ENCODE peak calls at places on chromosomes 4 and X, in ten cellular contexts. One of them, this sample, is unnamed.

GRCh38 chr4:151955721-151956340 is 195.0 kb upstream of the GATB start:
- DNase-seq in cardiac fibroblast: no peak
- DNase-seq in naive thymus-derived CD8-positive, alpha-beta T cell: no peak
- DNase-seq in NCI-H510A treated with DMSO at 0.1 percent for 48 hours: no peak
- DNase-seq in GM13977: no peak
- DNase-seq in stimulated activated CD4-positive, alpha-beta T cell treated with anti-CD3 and anti-CD28 coated beads, Interleukin-1b, Interleukin-23, amount 100 ng/mL, for 1 hour: no peak
- DNase-seq in AG04450: peak; percentile 8
- DNase-seq in activated gamma-delta T cell treated with Interleukin-2 at 50 U/mL for 16 hours: no peak
- DNase-seq in HEK293T: no peak
- DNase-seq in T-helper 9 cell: no peak
- DNase-seq in this sample: no peak

GRCh38 chr4:80017125-80017854 is 55.7 kb downstream of the ANTXR2 start:
- DNase-seq in cardiac fibroblast: peak; percentile 72
- DNase-seq in naive thymus-derived CD8-positive, alpha-beta T cell: no peak
- DNase-seq in NCI-H510A treated with DMSO at 0.1 percent for 48 hours: no peak
- DNase-seq in GM13977: no peak
- DNase-seq in stimulated activated CD4-positive, alpha-beta T cell treated with anti-CD3 and anti-CD28 coated beads, Interleukin-1b, Interleukin-23, amount 100 ng/mL, for 1 hour: no peak
- DNase-seq in AG04450: peak; percentile 64
- DNase-seq in activated gamma-delta T cell treated with Interleukin-2 at 50 U/mL for 16 hours: no peak
- DNase-seq in HEK293T: no peak
- DNase-seq in T-helper 9 cell: no peak
- DNase-seq in this sample: peak; percentile 63

GRCh38 chr4:114249561-114250356 is 270.3 kb upstream of the ARSJ start:
- DNase-seq in cardiac fibroblast: no peak
- DNase-seq in naive thymus-derived CD8-positive, alpha-beta T cell: no peak
- DNase-seq in NCI-H510A treated with DMSO at 0.1 percent for 48 hours: no peak
- DNase-seq in GM13977: no peak
- DNase-seq in stimulated activated CD4-positive, alpha-beta T cell treated with anti-CD3 and anti-CD28 coated beads, Interleukin-1b, Interleukin-23, amount 100 ng/mL, for 1 hour: no peak
- DNase-seq in AG04450: no peak
- DNase-seq in activated gamma-delta T cell treated with Interleukin-2 at 50 U/mL for 16 hours: no peak
- DNase-seq in HEK293T: no peak
- DNase-seq in T-helper 9 cell: no peak
- DNase-seq in this sample: no peak

GRCh38 chr4:19386786-19387185 is 864.9 kb upstream of the SLIT2 start:
- DNase-seq in cardiac fibroblast: no peak
- DNase-seq in naive thymus-derived CD8-positive, alpha-beta T cell: no peak
- DNase-seq in NCI-H510A treated with DMSO at 0.1 percent for 48 hours: no peak
- DNase-seq in GM13977: no peak
- DNase-seq in stimulated activated CD4-positive, alpha-beta T cell treated with anti-CD3 and anti-CD28 coated beads, Interleukin-1b, Interleukin-23, amount 100 ng/mL, for 1 hour: no peak
- DNase-seq in AG04450: no peak
- DNase-seq in activated gamma-delta T cell treated with Interleukin-2 at 50 U/mL for 16 hours: no peak
- DNase-seq in HEK293T: no peak
- DNase-seq in T-helper 9 cell: no peak
- DNase-seq in this sample: no peak

GRCh38 chr4:94870151-94870550 is 112.4 kb downstream of the BMPR1B start:
- DNase-seq in cardiac fibroblast: no peak
- DNase-seq in naive thymus-derived CD8-positive, alpha-beta T cell: no peak
- DNase-seq in NCI-H510A treated with DMSO at 0.1 percent for 48 hours: no peak
- DNase-seq in GM13977: no peak
- DNase-seq in stimulated activated CD4-positive, alpha-beta T cell treated with anti-CD3 and anti-CD28 coated beads, Interleukin-1b, Interleukin-23, amount 100 ng/mL, for 1 hour: no peak
- DNase-seq in AG04450: no peak
- DNase-seq in activated gamma-delta T cell treated with Interleukin-2 at 50 U/mL for 16 hours: no peak
- DNase-seq in HEK293T: no peak
- DNase-seq in T-helper 9 cell: no peak
- DNase-seq in this sample: no peak

GRCh38 chrX:135304741-135305140 is 4.5 kb upstream of the ETDC start:
- DNase-seq in cardiac fibroblast: no peak
- DNase-seq in naive thymus-derived CD8-positive, alpha-beta T cell: no peak
- DNase-seq in NCI-H510A treated with DMSO at 0.1 percent for 48 hours: no peak
- DNase-seq in GM13977: no peak
- DNase-seq in stimulated activated CD4-positive, alpha-beta T cell treated with anti-CD3 and anti-CD28 coated beads, Interleukin-1b, Interleukin-23, amount 100 ng/mL, for 1 hour: no peak
- DNase-seq in AG04450: no peak
- DNase-seq in activated gamma-delta T cell treated with Interleukin-2 at 50 U/mL for 16 hours: no peak
- DNase-seq in HEK293T: no peak
- DNase-seq in T-helper 9 cell: no peak
- DNase-seq in this sample: no peak

GRCh38 chr4:91220315-91220714 is 1083.5 kb upstream of the GRID2 start:
- DNase-seq in cardiac fibroblast: no peak
- DNase-seq in naive thymus-derived CD8-positive, alpha-beta T cell: no peak
- DNase-seq in NCI-H510A treated with DMSO at 0.1 percent for 48 hours: no peak
- DNase-seq in GM13977: no peak
- DNase-seq in stimulated activated CD4-positive, alpha-beta T cell treated with anti-CD3 and anti-CD28 coated beads, Interleukin-1b, Interleukin-23, amount 100 ng/mL, for 1 hour: no peak
- DNase-seq in AG04450: no peak
- DNase-seq in activated gamma-delta T cell treated with Interleukin-2 at 50 U/mL for 16 hours: no peak
- DNase-seq in HEK293T: no peak
- DNase-seq in T-helper 9 cell: no peak
- DNase-seq in this sample: no peak

GRCh38 chr4:177239878-177240277 is 69.8 kb upstream of the NEIL3 start:
- DNase-seq in cardiac fibroblast: peak; percentile 11
- DNase-seq in naive thymus-derived CD8-positive, alpha-beta T cell: no peak
- DNase-seq in NCI-H510A treated with DMSO at 0.1 percent for 48 hours: no peak
- DNase-seq in GM13977: no peak
- DNase-seq in stimulated activated CD4-positive, alpha-beta T cell treated with anti-CD3 and anti-CD28 coated beads, Interleukin-1b, Interleukin-23, amount 100 ng/mL, for 1 hour: no peak
- DNase-seq in AG04450: no peak
- DNase-seq in activated gamma-delta T cell treated with Interleukin-2 at 50 U/mL for 16 hours: no peak
- DNase-seq in HEK293T: no peak
- DNase-seq in T-helper 9 cell: no peak
- DNase-seq in this sample: no peak

GRCh38 chrX:46381630-46382029 is 163.6 kb downstream of the ZNF674 start:
- DNase-seq in cardiac fibroblast: peak; percentile 19
- DNase-seq in naive thymus-derived CD8-positive, alpha-beta T cell: no peak
- DNase-seq in NCI-H510A treated with DMSO at 0.1 percent for 48 hours: no peak
- DNase-seq in GM13977: peak; percentile 28
- DNase-seq in stimulated activated CD4-positive, alpha-beta T cell treated with anti-CD3 and anti-CD28 coated beads, Interleukin-1b, Interleukin-23, amount 100 ng/mL, for 1 hour: no peak
- DNase-seq in AG04450: no peak
- DNase-seq in activated gamma-delta T cell treated with Interleukin-2 at 50 U/mL for 16 hours: peak; percentile 6
- DNase-seq in HEK293T: peak; percentile 14
- DNase-seq in T-helper 9 cell: peak; percentile 3
- DNase-seq in this sample: no peak